ENCODE peak calls at places on chromosomes 6 and 20, in eight cellular contexts. One of them, this sample, is unnamed.

GRCh38 chr6:10330515-10330914 is 84.4 kb downstream of the TFAP2A start:
- DNase-seq in COLO829: no peak
- DNase-seq in HCT116: no peak
- DNase-seq in cerebellum: no peak
- DNase-seq in activated naive CD8-positive, alpha-beta T cell treated with anti-CD3 and anti-CD28 coated beads, Interleukin-2, amount 50 U/mL, for 24 hours: no peak
- DNase-seq in heart left ventricle: no peak
- DNase-seq in CD4-positive, alpha-beta T cell: no peak
- DNase-seq in natural killer cell: no peak
- DNase-seq in this sample: no peak

GRCh38 chr6:33764036-33764435 is 17.3 kb upstream of the IP6K3 start:
- DNase-seq in cerebellum: no peak
- DNase-seq in natural killer cell: no peak
- DNase-seq in activated naive CD8-positive, alpha-beta T cell treated with anti-CD3 and anti-CD28 coated beads, Interleukin-2, amount 50 U/mL, for 24 hours: no peak
- DNase-seq in CD4-positive, alpha-beta T cell: no peak
- DNase-seq in heart left ventricle: no peak
- DNase-seq in COLO829: no peak
- DNase-seq in HCT116: no peak
- DNase-seq in this sample: no peak

GRCh38 chr20:59010321-59010994 is 3.4 kb upstream of the CTSZ start:
- DNase-seq in activated naive CD8-positive, alpha-beta T cell treated with anti-CD3 and anti-CD28 coated beads, Interleukin-2, amount 50 U/mL, for 24 hours: no peak
- DNase-seq in heart left ventricle: no peak
- DNase-seq in HCT116: no peak
- DNase-seq in CD4-positive, alpha-beta T cell: no peak
- DNase-seq in COLO829: no peak
- DNase-seq in cerebellum: no peak
- DNase-seq in natural killer cell: peak
- DNase-seq in this sample: no peak

GRCh38 chr20:41095110-41095969 is 42.0 kb upstream of the PLCG1 start:
- DNase-seq in HCT116: peak
- DNase-seq in natural killer cell: peak
- DNase-seq in heart left ventricle: peak
- DNase-seq in CD4-positive, alpha-beta T cell: peak
- DNase-seq in COLO829: peak
- DNase-seq in cerebellum: peak
- DNase-seq in activated naive CD8-positive, alpha-beta T cell treated with anti-CD3 and anti-CD28 coated beads, Interleukin-2, amount 50 U/mL, for 24 hours: peak
- DNase-seq in this sample: peak

GRCh38 chr6:25862199-25862598 is 11.8 kb downstream of the SLC17A3 start:
- DNase-seq in COLO829: no peak
- DNase-seq in cerebellum: no peak
- DNase-seq in natural killer cell: no peak
- DNase-seq in activated naive CD8-positive, alpha-beta T cell treated with anti-CD3 and anti-CD28 coated beads, Interleukin-2, amount 50 U/mL, for 24 hours: no peak
- DNase-seq in HCT116: no peak
- DNase-seq in heart left ventricle: no peak
- DNase-seq in CD4-positive, alpha-beta T cell: no peak
- DNase-seq in this sample: no peak

GRCh38 chr6:129331450-129332138 is 378.4 kb downstream of the ARHGAP18 start:
- DNase-seq in cerebellum: no peak
- DNase-seq in activated naive CD8-positive, alpha-beta T cell treated with anti-CD3 and anti-CD28 coated beads, Interleukin-2, amount 50 U/mL, for 24 hours: no peak
- DNase-seq in heart left ventricle: no peak
- DNase-seq in natural killer cell: no peak
- DNase-seq in HCT116: no peak
- DNase-seq in CD4-positive, alpha-beta T cell: no peak
- DNase-seq in COLO829: peak
- DNase-seq in this sample: no peak

GRCh38 chr6:139306582-139306981 is 14.8 kb upstream of the TXLNB start:
- DNase-seq in heart left ventricle: no peak
- DNase-seq in CD4-positive, alpha-beta T cell: no peak
- DNase-seq in activated naive CD8-positive, alpha-beta T cell treated with anti-CD3 and anti-CD28 coated beads, Interleukin-2, amount 50 U/mL, for 24 hours: no peak
- DNase-seq in cerebellum: no peak
- DNase-seq in COLO829: no peak
- DNase-seq in natural killer cell: no peak
- DNase-seq in HCT116: no peak
- DNase-seq in this sample: no peak

GRCh38 chr6:35302604-35303218 is 5.1 kb downstream of the DEF6 start:
- DNase-seq in heart left ventricle: peak
- DNase-seq in HCT116: peak
- DNase-seq in COLO829: peak
- DNase-seq in natural killer cell: peak
- DNase-seq in cerebellum: no peak
- DNase-seq in activated naive CD8-positive, alpha-beta T cell treated with anti-CD3 and anti-CD28 coated beads, Interleukin-2, amount 50 U/mL, for 24 hours: peak
- DNase-seq in CD4-positive, alpha-beta T cell: peak
- DNase-seq in this sample: peak

GRCh38 chr6:125753218-125753936 is 3.9 kb downstream of the HEY2 start:
- DNase-seq in COLO829: no peak
- DNase-seq in cerebellum: peak
- DNase-seq in activated naive CD8-positive, alpha-beta T cell treated with anti-CD3 and anti-CD28 coated beads, Interleukin-2, amount 50 U/mL, for 24 hours: no peak
- DNase-seq in HCT116: peak
- DNase-seq in CD4-positive, alpha-beta T cell: no peak
- DNase-seq in natural killer cell: no peak
- DNase-seq in heart left ventricle: no peak
- DNase-seq in this sample: no peak

GRCh38 chr6:91304506-91304905 is 717.6 kb upstream of the MAP3K7 start:
- DNase-seq in CD4-positive, alpha-beta T cell: no peak
- DNase-seq in activated naive CD8-positive, alpha-beta T cell treated with anti-CD3 and anti-CD28 coated beads, Interleukin-2, amount 50 U/mL, for 24 hours: no peak
- DNase-seq in natural killer cell: no peak
- DNase-seq in cerebellum: no peak
- DNase-seq in heart left ventricle: no peak
- DNase-seq in COLO829: no peak
- DNase-seq in HCT116: no peak
- DNase-seq in this sample: no peak